ENCODE peak calls at places on chromosomes 13 and 19, in ten cellular contexts. U, T, I, A, L, B, D, Z, Q and N are unnamed samples. For H3K4me1, the result is how much of the 10 kb centered on the place peaks cover.

GRCh38 chr13:65540064-65540635 is 1690.0 kb downstream of the PCDH9 start:
- DNase-seq in U (no peak), T (no peak), I (no peak), A (no peak), L (no peak), B (no peak), D (no peak), Z (no peak), Q (no peak), N (no peak)

GRCh38 chr13:100197591-100198365 is 108.9 kb downstream of the PCCA start:
- DNase-seq in U (no peak), T (no peak), I (no peak), A (no peak), L (no peak), B (no peak), D (no peak), Z (no peak), Q (peak), N (no peak)

GRCh38 chr19:52691737-52692136 is 43.1 kb downstream of the ZNF611 start:
- DNase-seq in U (no peak), T (no peak), I (no peak), A (no peak), L (no peak), B (no peak), D (no peak), Z (no peak), Q (no peak), N (no peak)

GRCh38 chr13:101452519-101453485 is at the start of gene ITGBL1:
- DNase-seq in U (no peak), T (no peak), I (no peak), A (no peak), L (peak), B (peak), D (peak), Z (no peak), Q (no peak), N (no peak)

GRCh38 chr13:25394661-25395060 is 22.9 kb downstream of the ATP8A2 start:
- DNase-seq in U (no peak), T (no peak), I (no peak), A (no peak), L (no peak), B (no peak), D (no peak), Z (no peak), Q (no peak), N (no peak)

GRCh38 chr13:70104481-70104880 is 3.1 kb upstream of the ATXN8OS start:
- DNase-seq in U (no peak), T (no peak), I (no peak), A (no peak), L (no peak), B (no peak), D (no peak), Z (no peak), Q (no peak), N (no peak)

GRCh38 chr19:22634450-22634827 is 315 bp downstream of the ZNF492 start:
- DNase-seq in U (no peak), T (no peak), I (no peak), A (no peak), L (no peak), B (no peak), D (peak), Z (no peak), Q (no peak), N (no peak)

GRCh38 chr13:51057001-51057400 is 54.1 kb downstream of the C13orf42 start:
- DNase-seq in U (no peak), T (no peak), I (no peak), A (no peak), L (no peak), B (no peak), D (no peak), Z (no peak), Q (no peak), N (no peak)

GRCh38 chr19:53394974-53395839 is at the start of gene ZNF765:
- DNase-seq in U (peak), T (peak), I (peak), A (peak), L (peak), B (peak), D (peak), Z (peak), Q (peak), N (peak)

GRCh38 chr13:101757446-101758039 is 305.1 kb downstream of the ITGBL1 start:
- DNase-seq in U (no peak), T (no peak), I (peak), A (peak), L (no peak), B (peak), D (peak), Z (no peak), Q (no peak), N (peak)

GRCh38 chr13:74891610-74892009 is 590.4 kb downstream of the TBC1D4 start:
- DNase-seq in U (no peak), T (no peak), I (no peak), A (no peak), L (no peak), B (peak), D (peak), Z (no peak), Q (no peak), N (no peak)

GRCh38 chr13:114096031-114096485 is 36.4 kb downstream of the RASA3 start:
- DNase-seq in U (no peak), T (peak), I (no peak), A (no peak), L (peak), B (no peak), D (no peak), Z (no peak), Q (no peak), N (no peak)

GRCh38 chr19:14146789-14147216 is 10.4 kb upstream of the ASF1B start:
- DNase-seq in U (no peak), T (no peak), I (no peak), A (no peak), L (no peak), B (peak), D (peak), Z (no peak), Q (no peak), N (no peak)
- H3K4me1 ChIP-seq in U (under half), T (under half), I (under half), A (under half), L (under half), B (under half), D (under half), Z (under half), Q (under half), N (under half)

DNA sequence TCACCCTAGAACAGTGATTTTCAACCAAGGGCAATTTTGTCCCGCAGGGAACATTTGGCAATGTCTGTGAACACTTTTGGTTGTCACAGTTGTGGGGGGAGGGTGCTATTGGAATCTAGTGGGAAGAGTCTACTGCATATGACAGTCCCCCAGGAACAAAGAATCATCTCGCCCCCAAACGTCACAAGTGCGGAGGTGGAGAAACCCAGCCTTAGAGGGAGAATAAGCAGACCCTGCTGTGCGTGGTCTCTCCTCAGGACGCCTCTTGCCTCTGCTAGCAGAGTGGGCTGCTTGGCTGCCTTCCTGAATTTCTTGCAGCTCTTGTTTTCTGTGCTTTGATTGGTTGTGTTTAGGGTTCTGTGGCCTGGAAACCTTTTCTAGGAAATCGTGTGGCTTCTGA is 42.4 kb downstream of the NFIX start:
- DNase-seq in U (no peak), T (no peak), I (no peak), A (no peak), L (no peak), B (no peak), D (no peak), Z (no peak), Q (no peak), N (no peak)
- H3K4me1 ChIP-seq in U (half or more), T (under half), I (under half), A (half or more), L (under half), B (under half), D (half or more), Z (half or more), Q (half or more), N (under half)

GRCh38 chr13:40439928-40440327 is 226.5 kb downstream of the FOXO1 start:
- DNase-seq in U (no peak), T (no peak), I (no peak), A (no peak), L (no peak), B (peak), D (no peak), Z (peak), Q (no peak), N (peak)

GRCh38 chr13:40442826-40443225 is 223.6 kb downstream of the FOXO1 start:
- DNase-seq in U (peak), T (no peak), I (no peak), A (no peak), L (no peak), B (no peak), D (no peak), Z (no peak), Q (no peak), N (no peak)

GRCh38 chr13:40442191-40442590 is 224.2 kb downstream of the FOXO1 start:
- DNase-seq in U (no peak), T (no peak), I (no peak), A (no peak), L (no peak), B (peak), D (no peak), Z (no peak), Q (no peak), N (no peak)

GRCh38 chr13:40438999-40439797 is 227.2 kb downstream of the FOXO1 start:
- DNase-seq in U (no peak), T (no peak), I (no peak), A (no peak), L (no peak), B (peak), D (peak), Z (peak), Q (no peak), N (no peak)

DNA sequence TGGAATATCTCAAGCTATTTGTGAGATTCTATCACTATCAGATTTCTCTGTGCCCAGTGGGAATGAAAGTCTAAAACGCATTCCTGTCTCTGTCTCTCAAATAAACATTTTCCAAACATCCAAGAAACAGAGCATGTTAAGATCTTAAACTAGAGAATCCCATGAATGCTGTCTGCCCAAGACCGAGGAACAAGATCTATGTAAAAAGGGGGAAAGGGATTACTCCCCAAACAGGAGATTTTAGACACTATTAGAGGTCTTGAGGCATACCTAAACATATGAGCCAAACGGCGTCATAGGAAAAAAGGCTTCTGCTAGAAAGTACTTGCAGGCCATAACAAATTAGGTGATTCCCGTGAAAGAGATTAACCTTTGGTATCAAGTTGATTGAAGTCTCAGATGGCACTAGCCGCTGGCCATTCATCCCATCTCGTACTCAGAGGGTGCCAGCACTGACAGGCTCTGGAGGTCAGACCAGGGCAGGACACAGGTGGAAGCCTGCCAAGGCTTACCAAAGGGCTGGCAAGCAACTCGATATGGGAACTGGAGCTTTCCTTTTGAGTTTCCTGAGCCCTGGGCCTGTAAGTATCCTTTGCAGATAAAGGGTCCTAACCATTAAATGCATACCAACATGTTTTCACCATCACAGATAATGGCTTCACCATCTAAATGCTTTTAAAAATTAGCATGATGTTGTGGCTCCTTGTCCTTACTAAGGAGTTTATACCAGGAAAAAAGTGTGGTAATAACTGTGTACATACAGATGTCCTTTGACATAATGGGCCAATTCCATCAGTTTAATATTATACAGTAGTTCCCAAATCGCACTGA is 225.2 kb downstream of the FOXO1 start:
- DNase-seq in U (no peak), T (peak), I (no peak), A (no peak), L (peak), B (peak), D (peak), Z (peak), Q (peak), N (no peak)
- H3K4me1 ChIP-seq in U (under half), T (under half), I (under half), A (under half), L (under half), B (under half), D (under half), Z (under half), Q (under half), N (half or more)

DNA sequence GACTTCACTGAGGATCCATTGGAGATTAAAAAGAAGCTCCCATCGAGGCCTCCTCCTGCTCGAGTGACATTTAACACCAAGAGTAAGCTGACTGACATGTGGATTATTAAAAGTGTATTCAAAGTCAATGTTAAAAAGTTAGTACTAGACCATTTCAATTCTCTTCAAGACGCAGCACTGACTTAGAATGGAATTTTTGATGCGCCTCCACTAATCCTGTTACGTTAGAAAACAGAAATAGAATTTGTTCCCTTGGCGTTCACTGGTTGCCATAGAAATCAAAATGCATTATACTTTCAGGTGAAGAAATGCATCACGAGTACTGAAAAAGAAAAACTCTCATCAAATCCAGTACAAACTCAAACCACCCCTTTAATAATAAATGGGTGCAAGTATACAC is 42.2 kb downstream of the BRD4 start:
- DNase-seq in U (no peak), T (no peak), I (no peak), A (no peak), L (no peak), B (no peak), D (no peak), Z (no peak), Q (no peak), N (no peak)
- H3K4me1 ChIP-seq in U (half or more), T (under half), I (under half), A (under half), L (under half), B (half or more), D (half or more), Z (half or more), Q (half or more), N (half or more)

GRCh38 chr19:1199531-1199930 is 6.0 kb upstream of the STK11 start:
- DNase-seq in U (no peak), T (no peak), I (no peak), A (no peak), L (no peak), B (no peak), D (no peak), Z (no peak), Q (no peak), N (no peak)
- H3K4me1 ChIP-seq in U (under half), T (under half), I (under half), A (under half), L (under half), B (under half), D (under half), Z (under half), Q (under half), N (under half)